ENCODE peak calls at places on chromosome 12, in five cellular contexts. T is cardiac muscle cell; V is hypothalamus; U is naive thymus-derived CD8-positive, alpha-beta T cell; C is right cardiac atrium. M is an unnamed sample.

GRCh38 chr12:49703647-49704137 is 3.5 kb downstream of the FMNL3 start:
- DNase-seq in V (no peak), U (peak), T (peak), C (no peak), M (no peak)

GRCh38 chr12:5376591-5377207 is 55.2 kb upstream of the NTF3 start:
- DNase-seq in U (no peak), C (no peak), V (no peak), T (no peak), M (no peak)

GRCh38 chr12:49825360-49825970 is 2.7 kb downstream of the NCKAP5L start:
- DNase-seq in U (no peak), V (no peak), T (peak), C (no peak), M (no peak)

GRCh38 chr12:15796493-15797141 is 7.4 kb upstream of the EPS8 start:
- DNase-seq in C (no peak), V (no peak), T (no peak), U (no peak), M (no peak)

GRCh38 chr12:106896603-106897002 is 59.1 kb upstream of the TMEM263 start:
- DNase-seq in V (no peak), C (no peak), U (no peak), T (no peak), M (no peak)

GRCh38 chr12:68864604-68865003 is 56.6 kb downstream of the MDM2 start:
- DNase-seq in C (no peak), U (no peak), V (no peak), T (no peak), M (no peak)

GRCh38 chr12:31517994-31518393 is 72.9 kb downstream of the DENND5B start:
- DNase-seq in T (no peak), U (no peak), V (no peak), C (no peak), M (no peak)

GRCh38 chr12:21992823-21993222 is 51.6 kb upstream of the ABCC9 start:
- DNase-seq in V (no peak), T (peak), C (no peak), U (no peak), M (no peak)

GRCh38 chr12:122080149-122081107 is 1.9 kb downstream of the MLXIP start:
- DNase-seq in T (peak), U (no peak), V (no peak), C (peak), M (peak)

GRCh38 chr12:1706284-1707016 is 15.6 kb downstream of the ADIPOR2 start:
- DNase-seq in T (no peak), V (no peak), C (no peak), U (no peak), M (no peak)